ENCODE peak calls at places on chromosomes 13 and 19, in ten cellular contexts. P is RWPE2, N is brain microvascular endothelial cell, A is psoas muscle, S is right lobe of liver, Z is heart left ventricle, C is transverse colon, H is neuronal stem cell, T is neural progenitor cell, M is body of pancreas. G is an unnamed sample.
A peak's percentile ranks its signal among the peaks of the same experiment; 100 is the strongest.

GRCh38 chr19:7373862-7374261 is 25.1 kb downstream of the ARHGEF18 start:
- DNase-seq in P (no peak), N (no peak), A (no peak), S (no peak), Z (no peak), C (peak; percentile 40), H (no peak), T (no peak), M (no peak), G (no peak)

GRCh38 chr13:21616880-21617279 is 12.9 kb upstream of the MICU2 start:
- DNase-seq in P (no peak), N (no peak), A (no peak), S (no peak), Z (no peak), C (peak; percentile 30), H (no peak), T (peak; percentile 42), M (no peak), G (no peak)

GRCh38 chr19:7506385-7507328 is 9.2 kb upstream of the ZNF358 start:
- DNase-seq in P (peak; percentile 96), N (peak; percentile 61), A (peak; percentile 85), S (peak; percentile 80), Z (peak; percentile 57), C (peak; percentile 94), H (peak; percentile 77), T (peak; percentile 91), M (peak; percentile 96), G (peak; percentile 94)

GRCh38 chr13:101916108-101916757 is 463.8 kb downstream of the ITGBL1 start:
- DNase-seq in P (no peak), N (peak; percentile 4), A (peak; percentile 17), S (peak; percentile 47), Z (peak; percentile 35), C (no peak), H (peak; percentile 56), T (peak; percentile 84), M (peak; percentile 17), G (peak; percentile 83)

GRCh38 chr19:11225815-11226214 is 13.6 kb upstream of the ANGPTL8 start:
- DNase-seq in P (no peak), N (no peak), A (no peak), S (no peak), Z (no peak), C (no peak), H (no peak), T (no peak), M (no peak), G (no peak)

GRCh38 chr19:378706-379105 is 30.2 kb downstream of the C2CD4C start:
- DNase-seq in P (peak; percentile 16), N (no peak), A (no peak), S (no peak), Z (no peak), C (no peak), H (no peak), T (no peak), M (no peak), G (no peak)

GRCh38 chr19:367963-368623 is 23.5 kb upstream of the MIER2 start:
- DNase-seq in P (peak; percentile 12), N (no peak), A (no peak), S (no peak), Z (no peak), C (no peak), H (no peak), T (no peak), M (no peak), G (no peak)

GRCh38 chr19:49546825-49547565 is 19.2 kb downstream of the RCN3 start:
- DNase-seq in P (no peak), N (peak; percentile 83), A (no peak), S (no peak), Z (peak; percentile 76), C (peak; percentile 81), H (peak; percentile 93), T (peak; percentile 95), M (peak; percentile 87), G (no peak)

GRCh38 chr19:30029721-30030510 is 87.9 kb downstream of the URI1 start:
- DNase-seq in P (no peak), N (peak; percentile 73), A (no peak), S (no peak), Z (no peak), C (no peak), H (no peak), T (no peak), M (no peak), G (no peak)

GRCh38 chr19:50287331-50287730 is 41.8 kb downstream of the KCNC3 start:
- DNase-seq in P (no peak), N (no peak), A (no peak), S (no peak), Z (no peak), C (no peak), H (no peak), T (no peak), M (no peak), G (no peak)

GRCh38 chr19:13010038-13010991 is 15.0 kb downstream of the NFIX start:
- DNase-seq in P (no peak), N (no peak), A (peak; percentile 71), S (peak; percentile 41), Z (no peak), C (no peak), H (no peak), T (no peak), M (no peak), G (peak; percentile 82)

GRCh38 chr13:27336005-27336673 is 65.5 kb downstream of the RASL11A start:
- DNase-seq in P (no peak), N (peak; percentile 50), A (no peak), S (no peak), Z (no peak), C (no peak), H (no peak), T (no peak), M (no peak), G (no peak)
- H3K27me3 ChIP-seq in P (no peaks in the 10 kb centered on the region), N (no peaks in the 10 kb centered on the region), A (peaks cover 3% of the 10 kb centered on the region), S (no peaks in the 10 kb centered on the region), Z (peaks cover 5% of the 10 kb centered on the region), C (peaks cover 5% of the 10 kb centered on the region), H (peaks cover 15% of the 10 kb centered on the region), T (no peaks in the 10 kb centered on the region), M (no peaks in the 10 kb centered on the region), G (no peaks in the 10 kb centered on the region)

DNA sequence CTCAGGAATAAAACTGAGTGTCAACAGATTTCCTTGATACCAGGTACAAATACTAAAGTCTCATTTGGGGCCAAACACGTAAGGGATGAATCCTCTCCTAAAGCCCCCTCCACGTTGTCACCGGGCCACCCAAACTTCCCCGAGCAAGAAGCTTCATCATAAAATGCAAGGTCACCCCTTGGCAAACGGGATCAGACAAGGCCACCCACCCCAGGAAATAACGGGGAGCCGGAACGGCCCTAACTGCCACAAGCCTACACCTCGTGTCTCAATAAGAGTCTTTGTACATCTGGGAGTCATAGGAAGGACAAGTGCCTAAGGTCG is 717 bp downstream of the EEF2 start:
- DNase-seq in P (no peak), N (no peak), A (no peak), S (no peak), Z (peak; percentile 25), C (no peak), H (no peak), T (no peak), M (no peak), G (no peak)
- H3K27ac ChIP-seq in P (peak overlapping the region; percentile 86), N (peak overlapping the region; percentile 96), A (peak overlapping the region; percentile 95), S (peak overlapping the region; percentile 91), Z (peak overlapping the region; percentile 89), C (peak overlapping the region; percentile 94), H (peak overlapping the region; percentile 36), T (no peak overlapping the region), M (peak overlapping the region; percentile 96), G (peak overlapping the region; percentile 86)

DNA sequence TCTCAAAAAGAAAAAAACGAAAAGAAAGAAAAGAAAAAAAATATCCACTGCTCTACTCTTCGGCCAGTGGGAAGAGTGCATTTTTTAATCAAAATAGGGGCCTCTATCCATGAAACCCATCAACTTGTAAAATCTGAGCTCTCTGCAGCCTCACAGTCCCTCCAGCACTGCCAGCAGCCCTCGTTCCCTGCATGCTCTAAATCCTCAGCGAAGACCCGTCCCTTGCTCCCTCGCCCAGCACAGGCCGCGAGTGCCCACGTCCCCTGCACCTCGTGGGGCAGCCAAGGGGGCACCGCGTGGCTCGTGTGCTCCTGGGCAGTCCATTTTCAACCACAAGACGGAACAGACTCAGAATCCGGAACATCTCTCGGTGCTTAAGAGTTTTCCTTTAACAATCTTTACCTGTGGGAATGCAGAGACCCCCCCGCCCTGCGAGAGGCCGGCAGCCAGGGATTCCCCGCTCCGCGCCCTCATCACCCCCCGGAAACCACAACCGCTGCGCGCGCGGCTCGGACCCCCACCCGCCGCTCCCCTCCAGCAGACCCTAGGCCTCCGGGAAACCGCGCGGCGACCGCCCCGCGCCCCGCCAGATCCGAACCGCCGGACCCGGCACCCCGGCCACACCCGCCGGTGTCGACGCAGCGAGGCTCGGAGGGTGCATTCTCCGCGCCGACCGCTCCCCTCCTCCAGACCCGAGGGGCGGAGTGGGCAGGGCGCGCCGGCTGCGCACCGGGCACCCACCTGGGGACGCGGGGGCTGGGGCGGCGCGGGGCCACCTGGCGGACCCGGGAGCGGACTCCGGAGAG is 624 bp downstream of the ANKRD27 start:
- DNase-seq in P (no peak), N (no peak), A (no peak), S (no peak), Z (no peak), C (no peak), H (peak; percentile 14), T (peak; percentile 47), M (no peak), G (no peak)
- H3K4me3 ChIP-seq in P (peak overlapping the region; percentile 67), N (peak overlapping the region; percentile 82), A (peak overlapping the region; percentile 99), S (peak overlapping the region; percentile 94), Z (peak overlapping the region; percentile 88), C (peak overlapping the region; percentile 88), H (peak overlapping the region; percentile 85), T (peak overlapping the region; percentile 90), M (peak overlapping the region; percentile 91), G (peak overlapping the region; percentile 76)

GRCh38 chr19:6034512-6034911 is 56.6 kb upstream of the RANBP3 start:
- DNase-seq in P (no peak), N (no peak), A (no peak), S (no peak), Z (no peak), C (no peak), H (no peak), T (no peak), M (no peak), G (no peak)

GRCh38 chr19:6032827-6033226 is 54.9 kb upstream of the RANBP3 start:
- DNase-seq in P (no peak), N (no peak), A (no peak), S (peak; percentile 3), Z (peak; percentile 9), C (no peak), H (no peak), T (no peak), M (no peak), G (no peak)

GRCh38 chr19:6033744-6034264 is 55.9 kb upstream of the RANBP3 start:
- DNase-seq in P (no peak), N (no peak), A (no peak), S (no peak), Z (no peak), C (no peak), H (no peak), T (no peak), M (no peak), G (no peak)

GRCh38 chr19:6032381-6032780 is 54.4 kb upstream of the RANBP3 start:
- DNase-seq in P (no peak), N (no peak), A (no peak), S (no peak), Z (no peak), C (no peak), H (no peak), T (no peak), M (no peak), G (no peak)

DNA sequence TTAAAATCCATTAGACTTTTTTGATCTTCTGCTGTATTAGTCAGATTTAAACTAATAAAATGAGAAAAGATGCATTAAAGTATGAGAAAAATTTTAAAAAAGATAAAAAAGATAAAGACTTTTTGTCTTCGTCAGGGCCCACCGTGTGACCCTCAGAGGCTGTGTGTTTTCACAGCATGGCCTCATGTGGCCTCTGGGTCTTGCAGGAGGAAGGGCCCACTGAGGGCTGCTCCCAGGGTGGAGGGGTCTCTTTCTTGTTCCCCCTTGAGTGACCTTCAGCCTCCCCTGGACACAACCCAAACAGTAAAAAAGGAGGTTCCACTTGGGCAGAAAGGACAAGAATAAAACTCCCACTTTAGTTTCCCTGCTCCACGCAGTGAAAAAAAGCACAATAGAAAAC is 57.1 kb upstream of the RANBP3 start:
- DNase-seq in P (no peak), N (no peak), A (no peak), S (peak; percentile 2), Z (no peak), C (no peak), H (no peak), T (no peak), M (no peak), G (no peak)
- H3K27me3 ChIP-seq in P (no peaks in the 10 kb centered on the region), N (no peaks in the 10 kb centered on the region), A (no peaks in the 10 kb centered on the region), S (no peaks in the 10 kb centered on the region), Z (no peaks in the 10 kb centered on the region), C (no peaks in the 10 kb centered on the region), H (no peaks in the 10 kb centered on the region), T (no peaks in the 10 kb centered on the region), M (no peaks in the 10 kb centered on the region), G (no peaks in the 10 kb centered on the region)